ENCODE peak calls at places on chromosomes 13 and 19, in four cellular contexts. E, L, P and V are unnamed samples. For H3K36me3, the result is how much of the 10 kb centered on the place peaks cover.

GRCh38 chr19:38031423-38031770 is 124.4 kb downstream of the SIPA1L3 start:
- DNase-seq in E (peak), P (peak), L (no peak), V (no peak)

GRCh38 chr13:79480954-79481684 is at the start of gene NDFIP2:
- DNase-seq in E (peak), P (peak), L (peak), V (peak)

GRCh38 chr19:31718041-31718440 is 368.8 kb upstream of the TSHZ3 start:
- DNase-seq in P (peak), L (no peak), E (no peak), V (no peak)

GRCh38 chr19:17244618-17245534 is 843 bp downstream of the NR2F6 start:
- DNase-seq in P (no peak), L (no peak), E (no peak), V (no peak)

GRCh38 chr19:6238643-6239281 is 41.0 kb downstream of the MLLT1 start:
- DNase-seq in L (no peak), E (peak), P (peak), V (no peak)

GRCh38 chr19:55079400-55080038 is 3.9 kb downstream of the EPS8L1 start:
- DNase-seq in P (no peak), L (no peak), E (no peak), V (no peak)

GRCh38 chr19:14559916-14560775 is 11.7 kb downstream of the NDUFB7 start:
- DNase-seq in L (no peak), E (no peak), P (no peak), V (no peak)

GRCh38 chr13:114099191-114099590 is 33.2 kb downstream of the RASA3 start:
- DNase-seq in L (peak), P (peak), E (peak), V (peak)

GRCh38 chr13:49443327-49443688 is 556 bp downstream of the CAB39L start:
- DNase-seq in L (no peak), P (peak), E (peak), V (peak)

GRCh38 chr19:13093407-13094284 is 9.0 kb downstream of the LYL1 start:
- DNase-seq in P (peak), L (peak), E (peak), V (peak)

GRCh38 chr19:50994129-50994528 is 7.3 kb downstream of the KLK8 start:
- DNase-seq in P (no peak), L (peak), E (peak), V (no peak)

GRCh38 chr13:81888855-81889254 is 1547.9 kb upstream of the SPRY2 start:
- DNase-seq in E (no peak), L (no peak), P (no peak), V (no peak)

GRCh38 chr13:27334774-27335490 is 64.3 kb downstream of the RASL11A start:
- DNase-seq in E (no peak), P (peak), L (no peak), V (peak)

GRCh38 chr13:112576191-112576590 is 11.8 kb downstream of the TUBGCP3 start:
- DNase-seq in L (no peak), E (no peak), P (no peak), V (no peak)

GRCh38 chr19:1087813-1088418 is 7.3 kb downstream of the POLR2E start:
- DNase-seq in E (no peak), L (no peak), P (no peak), V (no peak)

GRCh38 chr19:13959141-13959961 is 7.0 kb downstream of the DCAF15 start:
- DNase-seq in P (no peak), L (no peak), E (no peak), V (no peak)

GRCh38 chr13:43387880-43388279 is 364.5 kb downstream of the DNAJC15 start:
- DNase-seq in P (no peak), L (no peak), E (no peak), V (no peak)

GRCh38 chr19:1260749-1261511 is 8.2 kb upstream of the CIRBP start:
- DNase-seq in E (peak), L (peak), P (peak), V (peak)

GRCh38 chr19:46017874-46018675 is 4.8 kb downstream of the PGLYRP1 start:
- DNase-seq in E (no peak), L (peak), P (no peak), V (no peak)

GRCh38 chr13:20053016-20053415 is 94.5 kb downstream of the ZMYM2 start:
- DNase-seq in E (no peak), L (no peak), P (no peak), V (no peak)

GRCh38 chr13:99656092-99656745 is 154.9 kb downstream of the TM9SF2 start:
- DNase-seq in L (peak), P (peak), E (peak), V (peak)

GRCh38 chr19:33430674-33431277 is 57.3 kb downstream of the CEBPG start:
- DNase-seq in E (peak), L (peak), P (peak), V (peak)

GRCh38 chr13:34627905-34628682 is 314.0 kb upstream of the NBEA start:
- DNase-seq in P (no peak), L (no peak), E (no peak), V (no peak)

GRCh38 chr13:38366954-38367645 is 17.4 kb downstream of the UFM1 start:
- DNase-seq in P (peak), L (no peak), E (peak), V (no peak)

GRCh38 chr19:11482384-11483050 is 1.7 kb upstream of the ELAVL3 start:
- DNase-seq in E (peak), L (peak), P (peak), V (peak)

GRCh38 chr13:46479691-46480090 is 73.3 kb upstream of the LRCH1 start:
- DNase-seq in E (no peak), L (no peak), P (no peak), V (no peak)

GRCh38 chr13:100976993-100977392 is 302.4 kb upstream of the TMTC4 start:
- DNase-seq in E (no peak), P (no peak), L (no peak), V (no peak)

GRCh38 chr13:106905380-106906259 is 337.7 kb upstream of the ARGLU1 start:
- DNase-seq in P (no peak), L (no peak), E (no peak), V (no peak)

GRCh38 chr19:48837081-48837524 is 812 bp upstream of the HSD17B14 start:
- DNase-seq in P (peak), E (peak), L (peak), V (peak)

GRCh38 chr13:106491928-106492327 is 43.5 kb downstream of the EFNB2 start:
- DNase-seq in L (no peak), E (no peak), P (no peak), V (no peak)

GRCh38 chr19:32824906-32825608 is 44.5 kb downstream of the SLC7A9 start:
- DNase-seq in E (no peak), L (no peak), P (no peak), V (no peak)

GRCh38 chr19:13621413-13621812 is 115.1 kb upstream of the CACNA1A start:
- DNase-seq in P (peak), L (no peak), E (peak), V (no peak)

GRCh38 chr13:72384879-72385278 is 342.6 kb downstream of the MZT1 start:
- DNase-seq in L (no peak), E (peak), P (peak), V (no peak)

GRCh38 chr13:105897575-105897974 is 637.9 kb downstream of the EFNB2 start:
- DNase-seq in E (no peak), P (no peak), L (no peak), V (no peak)

GRCh38 chr19:21082011-21082975 is at the start of gene ZNF714:
- DNase-seq in P (peak), E (peak), L (peak), V (no peak)

GRCh38 chr13:33202644-33203169 is 82.8 kb downstream of the STARD13 start:
- DNase-seq in L (no peak), P (no peak), E (no peak), V (no peak)

GRCh38 chr19:42277821-42278809 is 9.1 kb downstream of the CIC start:
- DNase-seq in P (no peak), E (no peak), L (peak), V (no peak)

GRCh38 chr19:57947088-57947418 is 453 bp downstream of the ZNF256 start:
- DNase-seq in P (no peak), L (no peak), E (no peak), V (no peak)

GRCh38 chr19:6500837-6501739 is 1.0 kb downstream of the TUBB4A start:
- DNase-seq in L (no peak), P (no peak), E (no peak), V (no peak)

GRCh38 chr19:8481191-8481590 is 21.2 kb downstream of the PRAM1 start:
- DNase-seq in L (no peak), E (no peak), P (no peak), V (no peak)

GRCh38 chr19:8482696-8483095 is 19.7 kb downstream of the PRAM1 start:
- DNase-seq in P (no peak), L (no peak), E (no peak), V (no peak)

GRCh38 chr19:8484331-8484894 is 18.0 kb downstream of the PRAM1 start:
- DNase-seq in L (no peak), E (no peak), P (no peak), V (no peak)

GRCh38 chr19:8483165-8483564 is 19.3 kb downstream of the PRAM1 start:
- DNase-seq in E (no peak), P (no peak), L (no peak), V (no peak)

GRCh38 chr19:8481616-8482015 is 20.8 kb downstream of the PRAM1 start:
- DNase-seq in L (no peak), P (no peak), E (no peak), V (no peak)
- H3K36me3 ChIP-seq in L (under half), P (under half), E (half or more), V (half or more)

GRCh38 chr19:44775676-44776240 is 1.9 kb upstream of the CBLC start:
- DNase-seq in E (no peak), P (no peak), L (no peak), V (no peak)

GRCh38 chr19:44774614-44775013 is 3.1 kb upstream of the CBLC start:
- DNase-seq in P (no peak), L (no peak), E (peak), V (no peak)

GRCh38 chr19:44776402-44777096 is 1.1 kb upstream of the CBLC start:
- DNase-seq in E (peak), P (no peak), L (no peak), V (no peak)

GRCh38 chr19:44770550-44771257 is 7.0 kb upstream of the CBLC start:
- DNase-seq in E (peak), P (peak), L (peak), V (peak)

GRCh38 chr19:44772969-44773368 is 4.7 kb upstream of the CBLC start:
- DNase-seq in L (no peak), P (peak), E (no peak), V (no peak)
- H3K36me3 ChIP-seq in L (under half), P (under half), E (under half), V (under half)

DNA sequence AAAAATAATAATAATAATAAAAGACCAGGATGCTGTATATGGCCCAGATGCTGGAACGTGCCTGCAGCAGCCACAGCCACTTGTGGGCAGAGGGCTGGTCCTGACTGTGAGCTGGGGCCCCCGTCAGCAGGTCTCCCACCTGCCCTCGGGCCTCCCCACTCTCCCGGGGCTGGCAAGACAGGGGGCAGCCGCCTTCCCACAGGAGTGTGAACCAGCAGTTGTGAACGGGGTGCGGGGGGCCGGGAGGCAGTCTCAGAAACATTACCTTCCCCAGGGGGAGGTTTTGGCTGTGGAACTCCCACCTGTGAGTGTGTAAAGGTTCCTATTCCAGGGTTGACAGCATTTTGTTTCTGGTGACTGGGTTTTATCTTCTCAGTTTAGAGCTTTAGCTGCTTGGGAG is 151.4 kb downstream of the KDM4B start:
- DNase-seq in P (no peak), E (no peak), L (no peak), V (no peak)
- H3K36me3 ChIP-seq in P (under half), E (under half), L (under half), V (under half)

DNA sequence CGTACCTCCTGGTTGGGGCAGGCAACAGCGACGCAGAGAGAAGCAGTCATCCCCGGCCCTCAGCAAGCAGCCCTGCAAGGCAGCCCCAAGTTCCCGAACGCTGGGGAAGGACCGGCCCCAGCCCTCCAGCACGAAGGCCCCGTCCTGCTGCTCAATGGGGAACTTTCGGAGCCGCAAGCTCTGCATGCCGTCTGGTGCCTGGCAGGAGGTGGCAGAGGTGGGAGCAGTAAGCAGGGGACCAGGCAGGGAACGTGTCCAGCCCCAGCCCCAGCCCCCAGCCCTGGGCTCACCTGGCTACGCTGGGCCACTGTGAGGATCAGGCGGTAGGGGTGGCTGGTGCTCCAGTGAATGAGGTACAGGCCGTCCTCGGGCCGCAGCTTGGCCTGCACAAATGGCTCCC is 18.1 kb downstream of the TYK2 start:
- DNase-seq in E (no peak), L (no peak), P (no peak), V (no peak)
- H3K36me3 ChIP-seq in E (half or more), L (under half), P (under half), V (under half)